ENCODE peak calls at places on chromosome 9, in ten cellular contexts. H is kidney, E is heart left ventricle, A is tibial artery, I is cardiac muscle cell, Q is BE2C, R is breast epithelium, B is IMR-90, O is astrocyte of the spinal cord, U is vagina. Z is an unnamed sample.

GRCh38 chr9:129918296-129918950 is 83.2 kb downstream of the USP20 start:
- DNase-seq in Q (no peak), R (no peak), O (no peak), H (no peak), E (no peak), B (no peak), U (no peak), I (no peak), A (no peak), Z (no peak)

GRCh38 chr9:104906441-104907277 is 21.3 kb downstream of the ABCA1 start:
- DNase-seq in H (no peak), O (peak; percentile 47), R (no peak), U (no peak), Q (no peak), E (no peak), B (peak; percentile 81), A (peak; percentile 74), I (peak; percentile 84), Z (peak; percentile 85)

GRCh38 chr9:133114451-133114885 is 6.6 kb downstream of the RALGDS start:
- DNase-seq in E (peak; percentile 65), I (no peak), Q (peak; percentile 96), U (no peak), H (peak; percentile 74), R (no peak), O (no peak), B (peak; percentile 21), A (peak; percentile 21), Z (no peak)

GRCh38 chr9:94639045-94639995 is at the start of gene FBP1:
- DNase-seq in A (peak; percentile 51), R (peak; percentile 69), I (peak; percentile 28), O (no peak), U (no peak), Q (no peak), B (no peak), H (peak; percentile 84), E (peak; percentile 49), Z (peak; percentile 7)

GRCh38 chr9:131181091-131181681 is 55.8 kb downstream of the NUP214 start:
- DNase-seq in I (no peak), B (no peak), Q (no peak), O (no peak), H (no peak), U (no peak), R (no peak), E (no peak), A (no peak), Z (no peak)

GRCh38 chr9:95807326-95807947 is 68.1 kb upstream of the ERCC6L2 start:
- DNase-seq in I (no peak), Q (no peak), O (peak; percentile 53), H (no peak), U (no peak), A (peak; percentile 34), B (peak; percentile 39), R (no peak), E (no peak), Z (no peak)

GRCh38 chr9:112774006-112774996 is 23.7 kb downstream of the SNX30 start:
- DNase-seq in A (no peak), Q (no peak), B (no peak), H (no peak), E (no peak), U (no peak), O (no peak), R (no peak), I (peak; percentile 32), Z (peak; percentile 30)

GRCh38 chr9:99189887-99190596 is 31.7 kb downstream of the ALG2 start:
- DNase-seq in O (no peak), R (no peak), E (no peak), Q (no peak), U (no peak), B (peak; percentile 49), I (no peak), H (no peak), A (no peak), Z (no peak)

DNA sequence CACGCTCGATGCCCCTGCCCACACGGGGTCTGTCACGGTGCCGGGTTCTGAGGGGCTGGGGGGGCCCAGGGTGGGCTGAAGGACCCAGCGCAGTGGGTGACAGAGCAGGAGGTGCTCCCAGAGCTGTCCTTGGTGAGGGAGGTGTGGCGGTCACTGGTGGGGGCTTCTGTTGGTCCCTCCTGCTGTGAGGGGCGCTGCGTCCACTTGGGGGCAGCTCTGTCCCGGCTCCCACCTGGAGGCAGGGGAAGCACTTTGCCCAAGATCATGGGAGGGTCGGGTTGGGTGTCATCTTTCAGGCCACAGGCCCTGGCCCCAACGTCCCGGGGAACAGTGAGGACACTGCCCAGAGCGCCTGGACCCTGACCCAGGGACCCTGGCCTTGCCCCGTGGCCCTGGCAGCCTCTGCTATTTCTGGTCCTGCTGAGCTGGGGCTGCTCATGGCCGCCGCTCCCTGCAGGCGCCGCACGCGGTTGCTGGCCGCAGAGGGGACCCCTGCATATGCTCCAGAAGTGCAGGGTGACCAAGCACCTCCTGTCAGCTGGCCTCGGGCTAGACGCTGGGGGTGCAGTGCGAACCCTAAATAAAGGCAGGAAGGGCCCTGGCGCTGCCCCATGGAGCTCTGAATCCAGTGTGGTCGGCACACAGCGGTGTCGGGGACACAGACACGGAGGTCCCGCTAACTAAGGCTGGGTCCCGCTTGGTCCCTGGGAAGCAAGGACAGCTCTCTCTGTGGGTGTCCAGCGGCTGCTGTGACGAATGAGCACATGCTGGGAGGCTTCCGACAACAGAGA is 11.6 kb upstream of the RNU6ATAC start:
- DNase-seq in R (no peak), B (no peak), A (no peak), Q (no peak), E (no peak), H (peak; percentile 83), I (no peak), U (no peak), O (no peak), Z (no peak)
- TF ChIP-seq CTCF in R (no peak), B (peak; percentile 28), A (no peak), Q (peak; percentile 17), E (peak; percentile 66), H (peak; percentile 34), I (peak; percentile 35), U (no peak), O (peak; percentile 15), Z (peak; percentile 2)

DNA sequence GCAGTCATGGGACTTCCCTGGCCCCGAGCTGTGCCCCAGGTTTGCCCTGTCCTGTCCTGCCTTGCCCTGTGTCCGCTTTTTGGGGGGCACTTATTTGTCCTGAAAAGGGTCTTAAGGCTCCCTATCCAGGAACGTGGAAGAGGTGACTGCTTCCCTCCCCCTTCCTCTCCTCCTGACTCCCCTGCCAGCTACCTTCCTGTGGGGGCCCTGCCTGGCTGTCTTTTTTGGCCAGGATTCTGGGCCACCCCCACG is 6.5 kb upstream of the KLF9 start:
- DNase-seq in E (no peak), I (no peak), B (no peak), Q (no peak), U (no peak), R (no peak), H (no peak), A (no peak), O (no peak), Z (no peak)
- H3K4me3 ChIP-seq in E (peak overlapping the region; percentile 54), I (peak overlapping the region; percentile 35), B (no peak overlapping the region), Q (peak overlapping the region; percentile 78), U (peak overlapping the region; percentile 71), R (peak overlapping the region; percentile 39), H (peak overlapping the region; percentile 40), A (peak overlapping the region; percentile 54), O (peak overlapping the region; percentile 52), Z (peak overlapping the region; percentile 17)

GRCh38 chr9:137613738-137614523 is 4.9 kb upstream of the EHMT1 start:
- DNase-seq in R (no peak), E (no peak), H (peak; percentile 75), I (no peak), B (no peak), Q (no peak), U (no peak), A (no peak), O (no peak), Z (no peak)

GRCh38 chr9:137615387-137615871 is 3.4 kb upstream of the EHMT1 start:
- DNase-seq in U (no peak), Q (no peak), A (no peak), O (no peak), H (peak; percentile 75), E (no peak), I (no peak), R (no peak), B (no peak), Z (no peak)

GRCh38 chr9:137612741-137613142 is 6.1 kb upstream of the EHMT1 start:
- DNase-seq in B (no peak), Q (no peak), I (no peak), E (no peak), A (no peak), U (no peak), H (peak; percentile 77), O (no peak), R (no peak), Z (no peak)

GRCh38 chr9:137613259-137613658 is 5.5 kb upstream of the EHMT1 start:
- DNase-seq in B (no peak), O (no peak), Q (no peak), U (no peak), E (no peak), R (no peak), H (peak; percentile 78), A (no peak), I (no peak), Z (no peak)

GRCh38 chr9:137614631-137615386 is 4.0 kb upstream of the EHMT1 start:
- DNase-seq in B (no peak), R (peak; percentile 76), E (no peak), O (no peak), Q (no peak), A (no peak), I (no peak), U (no peak), H (peak; percentile 78), Z (no peak)
- TF ChIP-seq CTCF in B (no peak), R (no peak), E (no peak), O (no peak), Q (no peak), A (no peak), I (no peak), U (no peak), H (no peak), Z (no peak)

GRCh38 chr9:97984188-97985057 is 1.3 kb downstream of the ANP32B start:
- DNase-seq in U (no peak), O (peak; percentile 83), B (peak; percentile 78), H (peak; percentile 94), A (peak; percentile 75), Q (peak; percentile 87), R (peak; percentile 80), I (peak; percentile 89), E (peak; percentile 86), Z (peak; percentile 86)

GRCh38 chr9:97990259-97990658 is 7.1 kb downstream of the ANP32B start:
- DNase-seq in A (no peak), I (peak; percentile 67), H (no peak), E (no peak), R (no peak), U (no peak), B (peak; percentile 82), Q (no peak), O (peak; percentile 72), Z (peak; percentile 68)

GRCh38 chr9:97985058-97985861 is 2.1 kb downstream of the ANP32B start:
- DNase-seq in U (no peak), E (no peak), B (peak; percentile 11), I (peak; percentile 43), A (peak; percentile 21), R (peak; percentile 53), O (peak; percentile 23), H (no peak), Q (no peak), Z (peak; percentile 43)

GRCh38 chr9:97986466-97986865 is 3.3 kb downstream of the ANP32B start:
- DNase-seq in A (no peak), I (no peak), H (no peak), U (no peak), Q (no peak), B (no peak), R (no peak), E (no peak), O (no peak), Z (no peak)

DNA sequence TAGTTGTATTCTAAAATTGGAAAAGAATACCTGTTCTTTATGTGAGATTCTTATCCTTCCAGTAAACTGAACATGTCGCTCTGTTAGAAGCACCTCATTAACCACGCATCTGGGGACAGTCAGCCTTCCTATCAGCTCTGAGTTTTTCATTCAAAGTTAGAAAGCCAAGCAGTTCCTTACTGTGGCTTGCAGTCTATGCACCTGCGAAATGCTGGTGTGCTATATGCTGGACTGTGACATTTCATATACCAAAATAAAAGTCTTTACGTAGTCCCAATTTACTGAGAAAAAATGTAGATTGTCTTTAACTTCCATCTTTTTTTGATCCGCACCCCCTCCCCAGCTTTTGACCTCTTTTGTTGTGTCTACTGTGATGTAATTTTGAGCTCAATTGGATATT is 4.3 kb downstream of the ANP32B start:
- DNase-seq in U (no peak), Q (no peak), O (no peak), E (no peak), I (no peak), H (no peak), B (no peak), R (no peak), A (no peak), Z (no peak)
- H3K4me3 ChIP-seq in U (no peak overlapping the region), Q (no peak overlapping the region), O (no peak overlapping the region), E (no peak overlapping the region), I (no peak overlapping the region), H (no peak overlapping the region), B (no peak overlapping the region), R (no peak overlapping the region), A (no peak overlapping the region), Z (no peak overlapping the region)